ENCODE peak calls at places on chromosomes 11 and 22, in ten cellular contexts. X is suprapubic skin, G is tibial nerve, D is K562, F is A549, J is transverse colon, L is SK-N-SH, C is sigmoid colon, K is ovary, Y is stomach. A is an unnamed sample.
A peak's percentile ranks its signal among the peaks of the same experiment; 100 is the strongest.

GRCh38 chr22:37674951-37675929 is at the start of gene LGALS1:
- DNase-seq in X (peak; percentile 98), G (peak; percentile 97), D (peak; percentile 90), F (peak; percentile 65), J (peak; percentile 95), L (peak; percentile 84), C (peak; percentile 99), K (peak; percentile 100), Y (peak; percentile 94), A (peak; percentile 94)

GRCh38 chr22:45867118-45867905 is 109.7 kb downstream of the WNT7B start:
- DNase-seq in X (peak; percentile 60), G (no peak), D (no peak), F (no peak), J (no peak), L (peak; percentile 87), C (peak; percentile 53), K (no peak), Y (peak; percentile 23), A (no peak)

GRCh38 chr11:93983542-93984204 is 37.5 kb upstream of the HEPHL1 start:
- DNase-seq in X (no peak), G (no peak), D (no peak), F (no peak), J (no peak), L (no peak), C (no peak), K (no peak), Y (no peak), A (no peak)

GRCh38 chr22:36467042-36467810 is 14.2 kb downstream of the TXN2 start:
- DNase-seq in X (no peak), G (no peak), D (no peak), F (no peak), J (no peak), L (no peak), C (peak; percentile 89), K (peak; percentile 41), Y (no peak), A (peak; percentile 61)

GRCh38 chr11:3959015-3959917 is 103.8 kb downstream of the STIM1 start:
- DNase-seq in X (no peak), G (no peak), D (peak; percentile 41), F (peak; percentile 53), J (no peak), L (no peak), C (no peak), K (no peak), Y (no peak), A (no peak)

GRCh38 chr11:77308838-77309237 is 7.4 kb upstream of the GDPD4 start:
- DNase-seq in X (no peak), G (no peak), D (no peak), F (no peak), J (no peak), L (no peak), C (no peak), K (no peak), Y (no peak), A (no peak)

GRCh38 chr11:57903441-57904123 is 120.1 kb upstream of the OR9Q1 start:
- DNase-seq in X (peak; percentile 67), G (no peak), D (peak; percentile 58), F (peak; percentile 30), J (peak; percentile 80), L (no peak), C (no peak), K (no peak), Y (peak; percentile 49), A (no peak)

GRCh38 chr11:69240332-69241074 is 53.5 kb upstream of the MYEOV start:
- DNase-seq in X (no peak), G (no peak), D (no peak), F (no peak), J (peak; percentile 60), L (no peak), C (no peak), K (no peak), Y (peak; percentile 49), A (no peak)

GRCh38 chr11:78078218-78079167 is 1.2 kb downstream of the NDUFC2 start:
- DNase-seq in X (no peak), G (no peak), D (no peak), F (no peak), J (no peak), L (no peak), C (no peak), K (no peak), Y (no peak), A (peak; percentile 58)

GRCh38 chr11:17734986-17735822 is 623 bp downstream of the KCNC1 start:
- DNase-seq in X (peak; percentile 40), G (peak; percentile 24), D (peak; percentile 68), F (peak; percentile 56), J (peak; percentile 51), L (peak; percentile 86), C (peak; percentile 77), K (peak; percentile 49), Y (peak; percentile 72), A (peak; percentile 94)

GRCh38 chr11:69170704-69171103 is 15.0 kb downstream of the SMIM38 start:
- DNase-seq in X (peak; percentile 26), G (no peak), D (no peak), F (no peak), J (no peak), L (no peak), C (no peak), K (no peak), Y (no peak), A (no peak)

GRCh38 chr11:120326845-120327281 is 1.8 kb downstream of the TLCD5 start:
- DNase-seq in X (no peak), G (no peak), D (no peak), F (no peak), J (no peak), L (no peak), C (no peak), K (no peak), Y (no peak), A (no peak)

GRCh38 chr11:64604458-64605247 is 13.6 kb downstream of the SLC22A12 start:
- DNase-seq in X (no peak), G (no peak), D (no peak), F (no peak), J (no peak), L (no peak), C (no peak), K (no peak), Y (no peak), A (no peak)

GRCh38 chr11:64605656-64606585 is 14.9 kb downstream of the SLC22A12 start:
- DNase-seq in X (no peak), G (no peak), D (no peak), F (no peak), J (no peak), L (no peak), C (no peak), K (no peak), Y (no peak), A (no peak)

GRCh38 chr11:64603411-64604110 is 12.5 kb downstream of the SLC22A12 start:
- DNase-seq in X (no peak), G (no peak), D (no peak), F (no peak), J (no peak), L (no peak), C (no peak), K (no peak), Y (no peak), A (no peak)

GRCh38 chr11:64606796-64607380 is 15.9 kb downstream of the SLC22A12 start:
- DNase-seq in X (no peak), G (no peak), D (no peak), F (no peak), J (no peak), L (no peak), C (no peak), K (no peak), Y (no peak), A (no peak)

GRCh38 chr11:64605248-64605560 is 14.2 kb downstream of the SLC22A12 start:
- DNase-seq in X (no peak), G (no peak), D (peak; percentile 53), F (no peak), J (no peak), L (no peak), C (no peak), K (no peak), Y (no peak), A (no peak)
- TF ChIP-seq EP300 in X (no peak), G (no peak), D (no peak), F (no peak), J (no peak), L (no peak), C (no peak), K (no peak), Y (no peak), A (no peak)

DNA sequence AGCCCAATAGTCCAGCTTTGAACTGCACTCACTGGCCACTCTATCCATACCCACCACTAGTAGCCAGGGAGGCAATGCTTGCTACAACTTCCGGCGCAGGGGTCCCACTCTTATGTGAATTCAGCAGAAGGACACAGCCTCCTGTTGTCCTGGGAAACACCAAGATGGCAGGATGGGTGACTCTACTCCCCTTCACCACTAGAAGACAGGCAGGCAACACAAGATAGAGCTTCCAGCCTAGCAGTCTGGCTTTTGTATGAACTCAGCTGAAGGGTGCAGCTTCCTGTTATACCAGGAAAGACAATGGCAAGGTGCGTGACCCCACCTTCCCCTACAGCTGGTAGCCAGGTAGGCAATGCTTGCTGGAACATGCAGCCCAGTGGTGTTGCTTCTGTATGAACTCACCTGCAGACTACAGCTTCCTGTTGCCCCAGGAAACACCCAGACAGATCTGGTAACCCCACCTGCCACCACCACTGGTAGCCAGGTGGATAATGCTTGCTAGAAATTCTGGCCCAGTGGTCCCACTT is 205.2 kb upstream of the KIRREL3 start:
- DNase-seq in X (no peak), G (no peak), D (no peak), F (no peak), J (no peak), L (no peak), C (no peak), K (no peak), Y (no peak), A (no peak)
- TF ChIP-seq EP300 in X (no peak), G (no peak), D (no peak), F (no peak), J (no peak), L (no peak), C (no peak), K (no peak), Y (no peak), A (no peak)

GRCh38 chr11:299081-299891 is at the start of gene IFITM5:
- DNase-seq in X (peak; percentile 60), G (no peak), D (no peak), F (no peak), J (no peak), L (no peak), C (peak; percentile 64), K (no peak), Y (no peak), A (peak; percentile 85)
- TF ChIP-seq EP300 in X (no peak), G (no peak), D (no peak), F (no peak), J (no peak), L (no peak), C (no peak), K (no peak), Y (no peak), A (no peak)

DNA sequence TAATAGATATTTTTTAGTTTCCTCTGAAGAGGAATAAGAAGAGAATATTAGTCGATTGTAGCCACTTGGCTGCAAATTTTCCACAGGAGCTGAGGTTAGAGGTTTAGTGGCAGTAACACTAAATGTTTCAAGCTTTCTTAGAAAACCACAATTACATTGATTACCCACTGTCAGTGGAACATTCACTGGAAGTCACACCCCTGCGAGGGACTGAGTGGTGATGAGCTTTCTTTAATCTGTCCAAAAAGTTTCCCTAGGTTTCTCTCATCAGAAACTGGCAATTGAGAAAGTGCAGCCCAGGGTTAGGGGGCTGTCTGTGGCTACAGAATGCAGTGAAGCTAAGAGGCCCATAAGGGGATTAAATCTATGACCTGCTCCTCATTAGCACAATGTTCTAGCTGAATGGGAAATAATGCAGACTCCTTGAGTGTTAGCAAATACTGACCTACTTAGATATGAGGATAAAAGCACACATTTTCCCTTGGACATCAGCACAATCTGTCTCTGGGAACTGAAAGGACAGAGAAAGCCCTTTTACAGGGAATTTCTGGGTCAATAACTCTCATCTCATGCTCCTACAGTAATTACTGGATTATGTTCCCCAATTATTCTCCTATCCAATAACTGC is 189.5 kb downstream of the FAM76B start:
- DNase-seq in X (no peak), G (no peak), D (no peak), F (no peak), J (no peak), L (peak; percentile 1), C (no peak), K (no peak), Y (no peak), A (no peak)
- TF ChIP-seq EP300 in X (no peak), G (no peak), D (no peak), F (no peak), J (no peak), L (no peak), C (no peak), K (no peak), Y (no peak), A (no peak)

A was measured in upper lobe of left lung.